ENCODE peak calls at places on chromosomes 13 and 19, in ten cellular contexts. H, D, V, W, O, F, X, P, J and N are unnamed samples.
A peak's percentile ranks its signal among the peaks of the same experiment; 100 is the strongest.

GRCh38 chr19:47073574-47073973 is 25.1 kb upstream of the TMEM160 start:
- DNase-seq in X (no peak), F (no peak), H (no peak), W (no peak), D (no peak), V (no peak), O (no peak), J (no peak), P (no peak), N (no peak)

GRCh38 chr19:52198678-52199077 is 8.8 kb downstream of the PPP2R1A start:
- DNase-seq in D (no peak), V (no peak), F (no peak), J (no peak), H (no peak), X (no peak), W (no peak), O (no peak), P (no peak), N (no peak)

GRCh38 chr13:72931311-72931710 is 127.5 kb upstream of the KLF5 start:
- DNase-seq in O (no peak), F (no peak), H (no peak), W (no peak), D (no peak), P (no peak), V (no peak), J (no peak), X (no peak), N (no peak)

GRCh38 chr19:7524992-7525739 is 2.7 kb downstream of the MCOLN1 start:
- DNase-seq in J (no peak), F (no peak), V (no peak), P (no peak), H (no peak), O (no peak), X (no peak), W (no peak), D (no peak), N (no peak)

GRCh38 chr19:53132231-53132991 is at the start of gene ZNF415:
- DNase-seq in V (peak; percentile 25), X (peak; percentile 81), P (peak; percentile 76), F (peak; percentile 55), W (no peak), H (no peak), O (peak; percentile 34), D (peak; percentile 82), J (peak; percentile 18), N (peak; percentile 79)

GRCh38 chr13:34647379-34647778 is 294.7 kb upstream of the NBEA start:
- DNase-seq in F (no peak), O (no peak), D (no peak), P (no peak), H (no peak), W (no peak), X (no peak), J (no peak), V (no peak), N (no peak)

GRCh38 chr13:30803791-30804190 is 68.4 kb downstream of the ALOX5AP start:
- DNase-seq in P (no peak), X (no peak), O (no peak), D (no peak), W (no peak), H (no peak), F (no peak), J (no peak), V (no peak), N (no peak)

GRCh38 chr19:56170261-56170660 is 5.5 kb upstream of the GALP start:
- DNase-seq in J (no peak), D (no peak), P (no peak), F (no peak), H (no peak), W (no peak), X (no peak), V (no peak), O (no peak), N (no peak)

GRCh38 chr19:34639491-34640085 is 37.4 kb downstream of the SCGB2B2 start:
- DNase-seq in O (peak; percentile 35), J (peak; percentile 70), H (peak; percentile 47), D (no peak), W (peak; percentile 52), P (no peak), V (peak; percentile 15), F (peak; percentile 50), X (peak; percentile 62), N (peak; percentile 40)

GRCh38 chr13:113748101-113748861 is 10.7 kb upstream of the TMEM255B start:
- DNase-seq in J (no peak), H (no peak), P (no peak), V (no peak), F (no peak), X (no peak), W (no peak), D (peak; percentile 55), O (no peak), N (no peak)

GRCh38 chr13:94435604-94436226 is 43.8 kb downstream of the DCT start:
- DNase-seq in V (no peak), W (no peak), H (no peak), P (no peak), F (no peak), J (peak; percentile 62), X (peak; percentile 45), D (no peak), O (no peak), N (no peak)

GRCh38 chr13:45121421-45121820 is 1.1 kb downstream of the GTF2F2 start:
- DNase-seq in J (peak; percentile 2), V (no peak), X (peak; percentile 31), W (no peak), P (no peak), F (no peak), D (no peak), H (no peak), O (no peak), N (no peak)

GRCh38 chr19:42274065-42274682 is 5.1 kb downstream of the CIC start:
- DNase-seq in P (no peak), X (no peak), V (no peak), O (no peak), J (no peak), D (no peak), F (no peak), W (no peak), H (no peak), N (no peak)

GRCh38 chr13:74027161-74027779 is 106.9 kb downstream of the KLF12 start:
- DNase-seq in F (no peak), J (no peak), O (no peak), W (no peak), X (no peak), P (no peak), D (no peak), H (no peak), V (no peak), N (no peak)

GRCh38 chr13:98549006-98549727 is 27.7 kb downstream of the STK24 start:
- DNase-seq in X (peak; percentile 92), V (no peak), P (no peak), O (no peak), F (no peak), J (no peak), D (no peak), W (no peak), H (no peak), N (no peak)

GRCh38 chr13:27551563-27551962 is 68.8 kb downstream of the LNX2 start:
- DNase-seq in V (no peak), H (no peak), X (no peak), F (no peak), O (no peak), P (no peak), D (no peak), J (no peak), W (no peak), N (no peak)

GRCh38 chr19:29105629-29106352 is 107.2 kb downstream of the UQCRFS1 start:
- DNase-seq in O (no peak), W (no peak), P (no peak), V (no peak), H (no peak), D (no peak), X (no peak), J (no peak), F (no peak), N (no peak)

GRCh38 chr13:94858856-94859811 is 146.8 kb upstream of the SOX21 start:
- DNase-seq in F (no peak), D (peak; percentile 67), J (no peak), O (no peak), P (peak; percentile 58), W (no peak), X (no peak), H (no peak), V (no peak), N (peak; percentile 30)